ENCODE peak calls at places on chromosomes 3 and 15, in seven cellular contexts. One of them, this sample, is unnamed.

GRCh38 chr15:80071652-80072051 is 12.2 kb downstream of the ZFAND6 start:
- DNase-seq in kidney epithelial cell: no peak
- DNase-seq in breast epithelium: no peak
- DNase-seq in PC-3: no peak
- DNase-seq in cardiac fibroblast: no peak
- DNase-seq in SJSA1: no peak
- DNase-seq in psoas muscle: no peak
- DNase-seq in this sample: no peak

GRCh38 chr3:190097617-190098016 is 23.1 kb downstream of the P3H2 start:
- DNase-seq in kidney epithelial cell: no peak
- DNase-seq in breast epithelium: no peak
- DNase-seq in PC-3: no peak
- DNase-seq in cardiac fibroblast: peak
- DNase-seq in SJSA1: no peak
- DNase-seq in psoas muscle: no peak
- DNase-seq in this sample: no peak

GRCh38 chr15:31605467-31605931 is 278.9 kb downstream of the KLF13 start:
- DNase-seq in kidney epithelial cell: no peak
- DNase-seq in breast epithelium: no peak
- DNase-seq in PC-3: peak
- DNase-seq in cardiac fibroblast: peak
- DNase-seq in SJSA1: peak
- DNase-seq in psoas muscle: no peak
- DNase-seq in this sample: no peak

GRCh38 chr3:86737517-86737916 is 253.4 kb downstream of the VGLL3 start:
- DNase-seq in kidney epithelial cell: no peak
- DNase-seq in breast epithelium: no peak
- DNase-seq in PC-3: no peak
- DNase-seq in cardiac fibroblast: no peak
- DNase-seq in SJSA1: no peak
- DNase-seq in psoas muscle: no peak
- DNase-seq in this sample: no peak

GRCh38 chr3:124234852-124235252 is 242.9 kb upstream of the ROPN1 start:
- DNase-seq in kidney epithelial cell: no peak
- DNase-seq in breast epithelium: no peak
- DNase-seq in PC-3: no peak
- DNase-seq in cardiac fibroblast: no peak
- DNase-seq in SJSA1: no peak
- DNase-seq in psoas muscle: peak
- DNase-seq in this sample: no peak

GRCh38 chr15:72058590-72058989 is 59.4 kb downstream of the MYO9A start:
- DNase-seq in kidney epithelial cell: no peak
- DNase-seq in breast epithelium: no peak
- DNase-seq in PC-3: no peak
- DNase-seq in cardiac fibroblast: no peak
- DNase-seq in SJSA1: no peak
- DNase-seq in psoas muscle: no peak
- DNase-seq in this sample: no peak

GRCh38 chr3:172065967-172066762 is 26.8 kb downstream of the FNDC3B start:
- DNase-seq in kidney epithelial cell: peak
- DNase-seq in breast epithelium: no peak
- DNase-seq in PC-3: peak
- DNase-seq in cardiac fibroblast: peak
- DNase-seq in SJSA1: no peak
- DNase-seq in psoas muscle: no peak
- DNase-seq in this sample: peak

GRCh38 chr3:125163739-125164601 is 48.6 kb downstream of the SLC12A8 start:
- DNase-seq in kidney epithelial cell: no peak
- DNase-seq in breast epithelium: no peak
- DNase-seq in PC-3: peak
- DNase-seq in cardiac fibroblast: peak
- DNase-seq in SJSA1: peak
- DNase-seq in psoas muscle: peak
- DNase-seq in this sample: no peak

GRCh38 chr3:52820741-52821140 is 9.7 kb downstream of the ITIH4 start:
- DNase-seq in kidney epithelial cell: no peak
- DNase-seq in breast epithelium: no peak
- DNase-seq in PC-3: peak
- DNase-seq in cardiac fibroblast: peak
- DNase-seq in SJSA1: no peak
- DNase-seq in psoas muscle: no peak
- DNase-seq in this sample: peak

GRCh38 chr3:23239181-23240068 is 36.3 kb downstream of the UBE2E2 start:
- DNase-seq in kidney epithelial cell: no peak
- DNase-seq in breast epithelium: no peak
- DNase-seq in PC-3: no peak
- DNase-seq in cardiac fibroblast: no peak
- DNase-seq in SJSA1: no peak
- DNase-seq in psoas muscle: no peak
- DNase-seq in this sample: peak

GRCh38 chr3:66425032-66425431 is 75.8 kb downstream of the LRIG1 start:
- DNase-seq in kidney epithelial cell: no peak
- DNase-seq in breast epithelium: no peak
- DNase-seq in PC-3: no peak
- DNase-seq in cardiac fibroblast: no peak
- DNase-seq in SJSA1: no peak
- DNase-seq in psoas muscle: peak
- DNase-seq in this sample: no peak

GRCh38 chr3:27666708-27667107 is 55.4 kb downstream of the EOMES start:
- DNase-seq in kidney epithelial cell: no peak
- DNase-seq in breast epithelium: no peak
- DNase-seq in PC-3: no peak
- DNase-seq in cardiac fibroblast: peak
- DNase-seq in SJSA1: no peak
- DNase-seq in psoas muscle: peak
- DNase-seq in this sample: peak

GRCh38 chr15:31364301-31365031 is 37.8 kb downstream of the KLF13 start:
- DNase-seq in kidney epithelial cell: no peak
- DNase-seq in breast epithelium: no peak
- DNase-seq in PC-3: peak
- DNase-seq in cardiac fibroblast: no peak
- DNase-seq in SJSA1: no peak
- DNase-seq in psoas muscle: peak
- DNase-seq in this sample: no peak

GRCh38 chr3:29385056-29385455 is 104.2 kb downstream of the RBMS3 start:
- DNase-seq in kidney epithelial cell: peak
- DNase-seq in breast epithelium: no peak
- DNase-seq in PC-3: no peak
- DNase-seq in cardiac fibroblast: peak
- DNase-seq in SJSA1: no peak
- DNase-seq in psoas muscle: no peak
- DNase-seq in this sample: peak

GRCh38 chr3:11010406-11011165 is 18.0 kb downstream of the SLC6A1 start:
- DNase-seq in kidney epithelial cell: no peak
- DNase-seq in breast epithelium: no peak
- DNase-seq in PC-3: no peak
- DNase-seq in cardiac fibroblast: no peak
- DNase-seq in SJSA1: no peak
- DNase-seq in psoas muscle: no peak
- DNase-seq in this sample: no peak

GRCh38 chr3:58874248-58874741 is 175.5 kb downstream of the CFAP20DC start:
- DNase-seq in kidney epithelial cell: no peak
- DNase-seq in breast epithelium: no peak
- DNase-seq in PC-3: peak
- DNase-seq in cardiac fibroblast: no peak
- DNase-seq in SJSA1: peak
- DNase-seq in psoas muscle: no peak
- DNase-seq in this sample: no peak

GRCh38 chr15:50712018-50712417 is 25.4 kb upstream of the TRPM7 start:
- DNase-seq in kidney epithelial cell: no peak
- DNase-seq in breast epithelium: no peak
- DNase-seq in PC-3: no peak
- DNase-seq in cardiac fibroblast: no peak
- DNase-seq in SJSA1: no peak
- DNase-seq in psoas muscle: no peak
- DNase-seq in this sample: no peak

GRCh38 chr3:8997151-8997550 is 33.9 kb upstream of the RAD18 start:
- DNase-seq in kidney epithelial cell: no peak
- DNase-seq in breast epithelium: no peak
- DNase-seq in PC-3: no peak
- DNase-seq in cardiac fibroblast: no peak
- DNase-seq in SJSA1: no peak
- DNase-seq in psoas muscle: no peak
- DNase-seq in this sample: no peak

GRCh38 chr3:119444590-119444989 is 18.8 kb downstream of the TMEM39A start:
- DNase-seq in kidney epithelial cell: no peak
- DNase-seq in breast epithelium: no peak
- DNase-seq in PC-3: no peak
- DNase-seq in cardiac fibroblast: no peak
- DNase-seq in SJSA1: no peak
- DNase-seq in psoas muscle: no peak
- DNase-seq in this sample: no peak

GRCh38 chr15:35061171-35062163 is 23.6 kb downstream of the NANOGP8 start:
- DNase-seq in kidney epithelial cell: no peak
- DNase-seq in breast epithelium: no peak
- DNase-seq in PC-3: peak
- DNase-seq in cardiac fibroblast: no peak
- DNase-seq in SJSA1: no peak
- DNase-seq in psoas muscle: no peak
- DNase-seq in this sample: no peak

GRCh38 chr15:74725845-74726773 is 781 bp upstream of the CYP1A1 start:
- DNase-seq in kidney epithelial cell: no peak
- DNase-seq in breast epithelium: no peak
- DNase-seq in PC-3: peak
- DNase-seq in cardiac fibroblast: peak
- DNase-seq in SJSA1: peak
- DNase-seq in psoas muscle: peak
- DNase-seq in this sample: peak

GRCh38 chr3:69806735-69807438 is 67.6 kb downstream of the MITF start:
- DNase-seq in kidney epithelial cell: no peak
- DNase-seq in breast epithelium: no peak
- DNase-seq in PC-3: peak
- DNase-seq in cardiac fibroblast: no peak
- DNase-seq in SJSA1: peak
- DNase-seq in psoas muscle: no peak
- DNase-seq in this sample: no peak

GRCh38 chr3:39519076-39519475 is 51.6 kb downstream of the MOBP start:
- DNase-seq in kidney epithelial cell: no peak
- DNase-seq in breast epithelium: no peak
- DNase-seq in PC-3: no peak
- DNase-seq in cardiac fibroblast: no peak
- DNase-seq in SJSA1: no peak
- DNase-seq in psoas muscle: no peak
- DNase-seq in this sample: no peak

GRCh38 chr15:44500555-44500954 is 36.4 kb upstream of the EIF3J start:
- DNase-seq in kidney epithelial cell: no peak
- DNase-seq in breast epithelium: no peak
- DNase-seq in PC-3: no peak
- DNase-seq in cardiac fibroblast: no peak
- DNase-seq in SJSA1: no peak
- DNase-seq in psoas muscle: no peak
- DNase-seq in this sample: no peak

GRCh38 chr15:22839046-22839705 is 710 bp downstream of the NIPA2 start:
- DNase-seq in kidney epithelial cell: no peak
- DNase-seq in breast epithelium: no peak
- DNase-seq in PC-3: no peak
- DNase-seq in cardiac fibroblast: peak
- DNase-seq in SJSA1: peak
- DNase-seq in psoas muscle: no peak
- DNase-seq in this sample: peak

GRCh38 chr3:46717447-46718231 is at the start of gene PRSS50:
- DNase-seq in kidney epithelial cell: no peak
- DNase-seq in breast epithelium: no peak
- DNase-seq in PC-3: no peak
- DNase-seq in cardiac fibroblast: no peak
- DNase-seq in SJSA1: no peak
- DNase-seq in psoas muscle: peak
- DNase-seq in this sample: no peak

GRCh38 chr15:78638658-78639314 is 2.2 kb downstream of the CHRNB4 start:
- DNase-seq in kidney epithelial cell: peak
- DNase-seq in breast epithelium: no peak
- DNase-seq in PC-3: peak
- DNase-seq in cardiac fibroblast: peak
- DNase-seq in SJSA1: peak
- DNase-seq in psoas muscle: no peak
- DNase-seq in this sample: peak

GRCh38 chr3:114624047-114624445 is 330.2 kb downstream of the TIGIT start:
- DNase-seq in kidney epithelial cell: no peak
- DNase-seq in breast epithelium: no peak
- DNase-seq in PC-3: no peak
- DNase-seq in cardiac fibroblast: peak
- DNase-seq in SJSA1: peak
- DNase-seq in psoas muscle: peak
- DNase-seq in this sample: peak

GRCh38 chr3:186176382-186176990 is 67.6 kb upstream of the ETV5 start:
- DNase-seq in kidney epithelial cell: no peak
- DNase-seq in breast epithelium: no peak
- DNase-seq in PC-3: no peak
- DNase-seq in cardiac fibroblast: no peak
- DNase-seq in SJSA1: no peak
- DNase-seq in psoas muscle: no peak
- DNase-seq in this sample: no peak

GRCh38 chr15:64379216-64379960 is 1.9 kb downstream of the PCLAF start:
- DNase-seq in kidney epithelial cell: no peak
- DNase-seq in breast epithelium: no peak
- DNase-seq in PC-3: no peak
- DNase-seq in cardiac fibroblast: peak
- DNase-seq in SJSA1: no peak
- DNase-seq in psoas muscle: no peak
- DNase-seq in this sample: no peak
- H3K4me3 ChIP-seq in kidney epithelial cell: peak
- H3K4me3 ChIP-seq in breast epithelium: no peak
- H3K4me3 ChIP-seq in PC-3: peak
- H3K4me3 ChIP-seq in cardiac fibroblast: no peak
- H3K4me3 ChIP-seq in SJSA1: peak
- H3K4me3 ChIP-seq in psoas muscle: no peak
- H3K4me3 ChIP-seq in this sample: no peak

GRCh38 chr15:99443056-99443756 is 122.6 kb upstream of the MEF2A start:
- DNase-seq in kidney epithelial cell: no peak
- DNase-seq in breast epithelium: peak
- DNase-seq in PC-3: no peak
- DNase-seq in cardiac fibroblast: no peak
- DNase-seq in SJSA1: no peak
- DNase-seq in psoas muscle: no peak
- DNase-seq in this sample: no peak
- H3K4me3 ChIP-seq in kidney epithelial cell: no peak
- H3K4me3 ChIP-seq in breast epithelium: no peak
- H3K4me3 ChIP-seq in PC-3: no peak
- H3K4me3 ChIP-seq in cardiac fibroblast: no peak
- H3K4me3 ChIP-seq in SJSA1: no peak
- H3K4me3 ChIP-seq in psoas muscle: peak
- H3K4me3 ChIP-seq in this sample: no peak

DNA sequence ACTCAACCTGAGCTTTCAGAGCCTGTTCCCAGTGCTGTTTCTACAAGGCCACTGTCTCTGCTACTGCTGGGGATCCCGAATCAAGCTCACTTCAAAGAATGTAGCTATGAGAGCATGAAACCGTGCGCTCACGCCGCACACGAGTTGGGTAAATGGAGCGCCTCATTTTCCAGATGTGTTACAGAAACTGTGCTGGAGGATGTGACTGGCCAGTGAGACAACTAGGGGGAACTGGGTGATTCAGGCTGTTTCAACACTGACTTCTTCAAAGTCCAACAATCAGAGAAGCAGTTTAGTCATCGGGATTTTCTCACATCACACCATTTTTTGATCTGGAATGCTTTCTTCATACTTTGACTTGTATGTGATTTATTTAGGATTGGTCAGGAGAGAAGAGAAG is 3.5 kb downstream of the ZNF710 start:
- DNase-seq in kidney epithelial cell: peak
- DNase-seq in breast epithelium: no peak
- DNase-seq in PC-3: peak
- DNase-seq in cardiac fibroblast: peak
- DNase-seq in SJSA1: peak
- DNase-seq in psoas muscle: peak
- DNase-seq in this sample: peak
- H3K4me3 ChIP-seq in kidney epithelial cell: no peak
- H3K4me3 ChIP-seq in breast epithelium: no peak
- H3K4me3 ChIP-seq in PC-3: peak
- H3K4me3 ChIP-seq in cardiac fibroblast: peak
- H3K4me3 ChIP-seq in SJSA1: no peak
- H3K4me3 ChIP-seq in psoas muscle: no peak
- H3K4me3 ChIP-seq in this sample: no peak

GRCh38 chr3:138935864-138936762 is 10.8 kb downstream of the FOXL2 start:
- DNase-seq in kidney epithelial cell: no peak
- DNase-seq in breast epithelium: peak
- DNase-seq in PC-3: peak
- DNase-seq in cardiac fibroblast: peak
- DNase-seq in SJSA1: peak
- DNase-seq in psoas muscle: peak
- DNase-seq in this sample: peak
- H3K4me3 ChIP-seq in kidney epithelial cell: peak
- H3K4me3 ChIP-seq in breast epithelium: peak
- H3K4me3 ChIP-seq in PC-3: peak
- H3K4me3 ChIP-seq in cardiac fibroblast: peak
- H3K4me3 ChIP-seq in SJSA1: peak
- H3K4me3 ChIP-seq in psoas muscle: peak
- H3K4me3 ChIP-seq in this sample: peak

This sample was measured in fibroblast of pulmonary artery.